ENCODE peak calls at places on chromosomes 1 and 21, in eight cellular contexts. One of them, this sample, is unnamed.

GRCh38 chr1:53367503-53368313 is 39.8 kb upstream of the LRP8 start:
- DNase-seq in ACHN: no peak
- DNase-seq in uterus: no peak
- DNase-seq in activated T-cell treated with anti-CD3 and anti-CD28 coated beads, Interleukin-2, amount 50 U/mL, for 72 hours: peak
- DNase-seq in pancreas: peak
- DNase-seq in activated CD4-positive, CD25-positive, alpha-beta regulatory T cell treated with anti-CD3 and anti-CD28 coated beads, Interleukin-2, amount 50 U/mL, for 72 hours: peak
- DNase-seq in C1 segment of cervical spinal cord: no peak
- DNase-seq in HTR-8/SVneo: no peak
- DNase-seq in this sample: no peak

GRCh38 chr1:8866792-8867415 is 11.6 kb downstream of the ENO1 start:
- DNase-seq in ACHN: no peak
- DNase-seq in uterus: no peak
- DNase-seq in activated T-cell treated with anti-CD3 and anti-CD28 coated beads, Interleukin-2, amount 50 U/mL, for 72 hours: peak
- DNase-seq in HTR-8/SVneo: no peak
- DNase-seq in activated CD4-positive, CD25-positive, alpha-beta regulatory T cell treated with anti-CD3 and anti-CD28 coated beads, Interleukin-2, amount 50 U/mL, for 72 hours: peak
- DNase-seq in pancreas: no peak
- DNase-seq in C1 segment of cervical spinal cord: no peak
- DNase-seq in this sample: no peak

GRCh38 chr1:74432325-74432724 is 80.1 kb downstream of the LRRC53 start:
- DNase-seq in activated CD4-positive, CD25-positive, alpha-beta regulatory T cell treated with anti-CD3 and anti-CD28 coated beads, Interleukin-2, amount 50 U/mL, for 72 hours: no peak
- DNase-seq in pancreas: no peak
- DNase-seq in activated T-cell treated with anti-CD3 and anti-CD28 coated beads, Interleukin-2, amount 50 U/mL, for 72 hours: no peak
- DNase-seq in HTR-8/SVneo: no peak
- DNase-seq in uterus: no peak
- DNase-seq in C1 segment of cervical spinal cord: no peak
- DNase-seq in ACHN: no peak
- DNase-seq in this sample: no peak

GRCh38 chr1:217052196-217052595 is 329.0 kb upstream of the ESRRG start:
- DNase-seq in HTR-8/SVneo: no peak
- DNase-seq in uterus: no peak
- DNase-seq in pancreas: no peak
- DNase-seq in ACHN: no peak
- DNase-seq in C1 segment of cervical spinal cord: no peak
- DNase-seq in activated T-cell treated with anti-CD3 and anti-CD28 coated beads, Interleukin-2, amount 50 U/mL, for 72 hours: no peak
- DNase-seq in activated CD4-positive, CD25-positive, alpha-beta regulatory T cell treated with anti-CD3 and anti-CD28 coated beads, Interleukin-2, amount 50 U/mL, for 72 hours: no peak
- DNase-seq in this sample: no peak

GRCh38 chr1:91601554-91602322 is 101.1 kb downstream of the CDC7 start:
- DNase-seq in ACHN: no peak
- DNase-seq in uterus: no peak
- DNase-seq in pancreas: no peak
- DNase-seq in activated T-cell treated with anti-CD3 and anti-CD28 coated beads, Interleukin-2, amount 50 U/mL, for 72 hours: no peak
- DNase-seq in HTR-8/SVneo: no peak
- DNase-seq in C1 segment of cervical spinal cord: no peak
- DNase-seq in activated CD4-positive, CD25-positive, alpha-beta regulatory T cell treated with anti-CD3 and anti-CD28 coated beads, Interleukin-2, amount 50 U/mL, for 72 hours: no peak
- DNase-seq in this sample: no peak

GRCh38 chr1:53899206-53899628 is 5.2 kb downstream of the DIO1 start:
- DNase-seq in activated CD4-positive, CD25-positive, alpha-beta regulatory T cell treated with anti-CD3 and anti-CD28 coated beads, Interleukin-2, amount 50 U/mL, for 72 hours: no peak
- DNase-seq in uterus: peak
- DNase-seq in C1 segment of cervical spinal cord: no peak
- DNase-seq in activated T-cell treated with anti-CD3 and anti-CD28 coated beads, Interleukin-2, amount 50 U/mL, for 72 hours: no peak
- DNase-seq in pancreas: peak
- DNase-seq in ACHN: peak
- DNase-seq in HTR-8/SVneo: no peak
- DNase-seq in this sample: no peak

GRCh38 chr21:41957991-41958766 is 4.4 kb upstream of the C2CD2 start:
- DNase-seq in ACHN: peak
- DNase-seq in activated T-cell treated with anti-CD3 and anti-CD28 coated beads, Interleukin-2, amount 50 U/mL, for 72 hours: no peak
- DNase-seq in uterus: peak
- DNase-seq in activated CD4-positive, CD25-positive, alpha-beta regulatory T cell treated with anti-CD3 and anti-CD28 coated beads, Interleukin-2, amount 50 U/mL, for 72 hours: no peak
- DNase-seq in C1 segment of cervical spinal cord: no peak
- DNase-seq in pancreas: peak
- DNase-seq in HTR-8/SVneo: peak
- DNase-seq in this sample: peak

GRCh38 chr1:66519988-66520387 is 14.0 kb upstream of the SGIP1 start:
- DNase-seq in activated T-cell treated with anti-CD3 and anti-CD28 coated beads, Interleukin-2, amount 50 U/mL, for 72 hours: no peak
- DNase-seq in uterus: no peak
- DNase-seq in ACHN: no peak
- DNase-seq in pancreas: no peak
- DNase-seq in C1 segment of cervical spinal cord: no peak
- DNase-seq in HTR-8/SVneo: no peak
- DNase-seq in activated CD4-positive, CD25-positive, alpha-beta regulatory T cell treated with anti-CD3 and anti-CD28 coated beads, Interleukin-2, amount 50 U/mL, for 72 hours: no peak
- DNase-seq in this sample: peak

GRCh38 chr1:112704908-112705627 is 1.9 kb downstream of the RHOC start:
- DNase-seq in HTR-8/SVneo: peak
- DNase-seq in C1 segment of cervical spinal cord: no peak
- DNase-seq in activated CD4-positive, CD25-positive, alpha-beta regulatory T cell treated with anti-CD3 and anti-CD28 coated beads, Interleukin-2, amount 50 U/mL, for 72 hours: no peak
- DNase-seq in pancreas: peak
- DNase-seq in ACHN: peak
- DNase-seq in activated T-cell treated with anti-CD3 and anti-CD28 coated beads, Interleukin-2, amount 50 U/mL, for 72 hours: peak
- DNase-seq in uterus: peak
- DNase-seq in this sample: peak

This sample was measured in A549.